ENCODE peak calls at places on chromosome 11, in seven cellular contexts. H is activated CD8-positive, alpha-beta memory T cell treated with anti-CD3 and anti-CD28 coated beads for 4 hours; A is NCI-H1436 treated with DMSO at 0.1 percent for 48 hours; I is stimulated activated CD4-positive, alpha-beta T cell treated with anti-CD3 and anti-CD28 coated beads, Interleukin-4, amount 100 ng/mL, for 48 hours; M is cardiac muscle cell; K is GM10248; O is substantia nigra. F is an unnamed sample.
A peak's percentile ranks its signal among the peaks of the same experiment; 100 is the strongest.

GRCh38 chr11:35357893-35358292 is 61.5 kb downstream of the SLC1A2 start:
- DNase-seq in H (no peak), A (no peak), I (no peak), M (no peak), K (no peak), O (no peak), F (no peak)

GRCh38 chr11:128472128-128473110 is 114.9 kb downstream of the ETS1 start:
- DNase-seq in H (peak; percentile 52), A (no peak), I (no peak), M (peak; percentile 56), K (peak; percentile 64), O (no peak), F (no peak)

GRCh38 chr11:112543390-112543789 is 282.7 kb upstream of the PLET1 start:
- DNase-seq in H (no peak), A (no peak), I (no peak), M (no peak), K (no peak), O (no peak), F (no peak)

GRCh38 chr11:88293931-88294330 is 43.6 kb downstream of the CTSC start:
- DNase-seq in H (no peak), A (no peak), I (no peak), M (no peak), K (no peak), O (no peak), F (no peak)

GRCh38 chr11:116422976-116423375 is 349.8 kb downstream of the BUD13 start:
- DNase-seq in H (no peak), A (no peak), I (no peak), M (no peak), K (no peak), O (no peak), F (no peak)

GRCh38 chr11:67606477-67607295 is at the start of gene NDUFV1:
- DNase-seq in H (peak; percentile 90), A (peak; percentile 63), I (peak; percentile 96), M (peak; percentile 95), K (peak; percentile 93), O (peak; percentile 91), F (peak; percentile 92)

GRCh38 chr11:112795142-112795815 is 165.9 kb upstream of the NCAM1 start:
- DNase-seq in H (no peak), A (no peak), I (peak; percentile 7), M (peak; percentile 77), K (peak; percentile 67), O (no peak), F (no peak)

GRCh38 chr11:129416080-129416820 is 40.6 kb downstream of the BARX2 start:
- DNase-seq in H (no peak), A (no peak), I (no peak), M (no peak), K (no peak), O (no peak), F (no peak)

GRCh38 chr11:47992959-47993820 is 12.8 kb downstream of the PTPRJ start:
- DNase-seq in H (no peak), A (no peak), I (no peak), M (peak; percentile 81), K (no peak), O (no peak), F (no peak)

GRCh38 chr11:14413307-14414072 is 54.5 kb upstream of the RRAS2 start:
- DNase-seq in H (no peak), A (no peak), I (no peak), M (peak; percentile 83), K (no peak), O (no peak), F (no peak)

GRCh38 chr11:125069796-125070195 is 6.7 kb downstream of the SLC37A2 start:
- DNase-seq in H (no peak), A (no peak), I (no peak), M (peak; percentile 32), K (peak; percentile 10), O (no peak), F (no peak)